ENCODE peak calls at places on chromosome 1, in seven cellular contexts. O is heart right ventricle; Z is CD8-positive, alpha-beta T cell; S is uterus; H is progenitor cell of endocrine pancreas; Y is tibial nerve; M is cardiac muscle cell. A is an unnamed sample.

GRCh38 chr1:233613252-233614172 is at the start of gene KCNK1:
- DNase-seq in H (peak), S (peak), M (peak), Z (no peak), Y (no peak), O (peak), A (no peak)

GRCh38 chr1:45409243-45409642 is 69.0 kb upstream of the MUTYH start:
- DNase-seq in O (no peak), H (no peak), Y (no peak), M (no peak), Z (no peak), S (no peak), A (no peak)

GRCh38 chr1:231779081-231779480 is 152.5 kb downstream of the DISC1 start:
- DNase-seq in S (no peak), Y (no peak), H (no peak), M (no peak), Z (no peak), O (no peak), A (no peak)

GRCh38 chr1:162023547-162024501 is at the start of gene OLFML2B:
- DNase-seq in H (peak), Z (peak), S (peak), Y (peak), M (peak), O (peak), A (no peak)

GRCh38 chr1:79041666-79042065 is 35.1 kb upstream of the ADGRL4 start:
- DNase-seq in M (no peak), Y (no peak), Z (no peak), H (no peak), S (no peak), O (no peak), A (no peak)

GRCh38 chr1:27015260-27015659 is 2.6 kb upstream of the TENT5B start:
- DNase-seq in Y (no peak), H (no peak), S (no peak), M (no peak), O (no peak), Z (no peak), A (no peak)

GRCh38 chr1:21884456-21885235 is 52.5 kb downstream of the HSPG2 start:
- DNase-seq in H (no peak), M (no peak), Z (no peak), S (no peak), O (no peak), Y (no peak), A (no peak)

GRCh38 chr1:19436716-19437476 is 48.4 kb downstream of the CAPZB start:
- DNase-seq in S (peak), Z (no peak), M (no peak), H (no peak), Y (peak), O (no peak), A (no peak)

GRCh38 chr1:227234998-227235405 is 83.3 kb downstream of the CDC42BPA start:
- DNase-seq in Y (no peak), H (no peak), S (no peak), M (peak), O (peak), Z (no peak), A (no peak)

GRCh38 chr1:19044975-19045831 is 88.7 kb upstream of the IFFO2 start:
- DNase-seq in Y (no peak), H (no peak), S (no peak), O (no peak), M (no peak), Z (no peak), A (peak)

GRCh38 chr1:14334336-14335176 is 263.9 kb upstream of the KAZN start:
- DNase-seq in H (no peak), M (no peak), Z (no peak), O (no peak), Y (no peak), S (no peak), A (no peak)

GRCh38 chr1:143691400-143691891 is 280.3 kb downstream of the FAM72C start:
- DNase-seq in Y (no peak), H (no peak), O (no peak), S (no peak), Z (no peak), M (no peak), A (no peak)

GRCh38 chr1:64677471-64677870 is 67.4 kb upstream of the RAVER2 start:
- DNase-seq in O (no peak), Y (no peak), M (no peak), S (no peak), H (no peak), Z (no peak), A (no peak)

GRCh38 chr1:56190975-56191768 is 388.2 kb downstream of the PLPP3 start:
- DNase-seq in Z (no peak), S (no peak), M (no peak), O (no peak), H (no peak), Y (no peak), A (no peak)

GRCh38 chr1:51284487-51284954 is 45.8 kb downstream of the TTC39A start:
- DNase-seq in S (no peak), H (no peak), Y (no peak), M (peak), Z (no peak), O (peak), A (no peak)

GRCh38 chr1:164366014-164366413 is 193.0 kb upstream of the PBX1 start:
- DNase-seq in Z (no peak), S (no peak), O (no peak), Y (no peak), H (no peak), M (no peak), A (no peak)

GRCh38 chr1:28213315-28213714 is 19.5 kb downstream of the DNAJC8 start:
- DNase-seq in O (no peak), M (no peak), S (no peak), Y (no peak), Z (no peak), H (no peak), A (no peak)

GRCh38 chr1:180098242-180098995 is 56.2 kb upstream of the QSOX1 start:
- DNase-seq in M (no peak), H (no peak), O (no peak), Z (no peak), S (no peak), Y (no peak), A (no peak)

GRCh38 chr1:37517569-37517968 is 3.0 kb upstream of the MEAF6 start:
- DNase-seq in O (no peak), Z (no peak), S (no peak), H (no peak), M (no peak), Y (no peak), A (no peak)

GRCh38 chr1:156589546-156589945 is 2.0 kb upstream of the NAXE start:
- DNase-seq in H (no peak), Y (no peak), M (no peak), S (no peak), Z (no peak), O (no peak), A (no peak)

GRCh38 chr1:197666769-197667285 is 108.5 kb downstream of the DENND1B start:
- DNase-seq in S (no peak), Z (no peak), M (no peak), H (no peak), Y (no peak), O (no peak), A (no peak)

GRCh38 chr1:92952714-92953113 is 8.5 kb downstream of the DIPK1A start:
- DNase-seq in O (no peak), Z (no peak), H (no peak), M (no peak), S (no peak), Y (no peak), A (no peak)

GRCh38 chr1:92948071-92948470 is 13.2 kb downstream of the DIPK1A start:
- DNase-seq in M (no peak), Z (no peak), O (no peak), H (no peak), Y (no peak), S (no peak), A (no peak)

GRCh38 chr1:92953491-92953890 is 7.8 kb downstream of the DIPK1A start:
- DNase-seq in Z (no peak), H (no peak), M (no peak), Y (no peak), O (no peak), S (no peak), A (no peak)

GRCh38 chr1:92949937-92950817 is 11.1 kb downstream of the DIPK1A start:
- DNase-seq in S (no peak), Y (no peak), Z (no peak), H (no peak), O (no peak), M (no peak), A (no peak)

GRCh38 chr1:92951141-92951582 is 10.1 kb downstream of the DIPK1A start:
- DNase-seq in M (no peak), Z (no peak), O (no peak), H (no peak), S (no peak), Y (no peak), A (no peak)
- TF ChIP-seq CTCF in M (no peak), Z (no peak), O (no peak), H (no peak), S (no peak), Y (no peak), A (no peak)

DNA sequence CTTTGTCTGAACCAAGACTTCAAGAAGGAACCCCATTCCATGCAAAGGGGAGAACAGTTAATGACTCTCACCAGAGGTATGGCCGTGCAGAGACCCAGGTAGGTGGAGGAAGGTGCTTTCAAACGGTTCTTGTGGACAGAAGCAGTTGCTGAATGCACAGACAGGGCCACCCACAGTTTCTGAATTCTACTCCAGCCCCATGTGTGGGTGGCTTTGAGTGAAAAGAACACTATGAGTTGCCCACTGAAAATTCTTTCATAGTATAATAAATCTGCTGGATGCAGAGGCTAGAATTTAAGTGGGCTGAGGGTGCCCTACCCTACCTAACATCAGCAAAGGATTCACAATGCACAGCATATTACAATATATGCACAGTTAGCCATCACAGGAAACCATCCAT is 7.2 kb upstream of the CCDC185 start:
- DNase-seq in H (no peak), O (no peak), S (no peak), Z (no peak), Y (no peak), M (no peak), A (no peak)
- TF ChIP-seq CTCF in H (no peak), O (no peak), S (no peak), Z (no peak), Y (no peak), M (no peak), A (no peak)

GRCh38 chr1:30039354-30040080 is 683.9 kb downstream of the MATN1 start:
- DNase-seq in M (no peak), Y (no peak), Z (no peak), O (no peak), S (no peak), H (no peak), A (no peak)
- TF ChIP-seq CTCF in M (no peak), Y (no peak), Z (no peak), O (no peak), S (no peak), H (no peak), A (no peak)

DNA sequence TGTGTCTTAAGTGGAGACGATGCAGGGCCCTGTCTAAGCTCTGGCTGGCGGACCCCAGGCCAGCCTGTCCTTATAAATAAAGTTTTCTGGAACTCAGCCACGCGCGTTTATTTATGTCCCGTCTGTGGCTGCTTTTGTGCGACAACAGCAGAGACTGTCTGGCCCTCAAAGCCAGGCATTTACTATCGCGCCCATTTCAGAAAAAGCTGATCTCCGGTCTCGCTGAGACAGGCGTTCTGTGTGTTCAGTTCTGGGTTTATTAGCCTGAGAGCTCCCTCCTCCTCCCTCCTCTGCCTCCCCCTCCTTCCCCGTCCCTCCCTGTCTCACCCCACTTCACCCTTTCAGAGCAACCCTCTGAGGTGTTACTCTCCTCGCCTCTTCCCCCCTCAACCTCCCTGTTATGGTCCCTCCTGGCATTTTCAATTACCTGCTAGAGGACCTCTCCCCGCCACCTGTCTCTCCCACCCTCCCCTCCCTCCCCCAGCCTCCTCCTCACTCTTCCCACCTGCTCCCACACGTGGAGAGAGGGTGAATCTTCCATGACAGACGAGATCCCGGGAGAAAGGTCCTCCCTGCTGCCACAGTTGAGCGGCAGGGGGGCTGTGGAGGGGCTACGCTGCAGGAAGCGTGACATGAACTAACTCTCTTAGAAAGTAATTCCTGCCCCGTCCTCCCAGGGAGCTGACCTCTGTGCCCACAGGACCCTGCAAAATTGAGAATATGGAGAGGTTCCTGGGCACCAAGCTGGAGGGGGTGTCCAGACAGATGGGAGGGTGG is 59.9 kb downstream of the SPSB1 start:
- DNase-seq in Z (no peak), S (no peak), M (peak), Y (no peak), O (no peak), H (no peak), A (no peak)
- TF ChIP-seq CTCF in Z (no peak), S (no peak), M (no peak), Y (no peak), O (no peak), H (peak), A (peak)

DNA sequence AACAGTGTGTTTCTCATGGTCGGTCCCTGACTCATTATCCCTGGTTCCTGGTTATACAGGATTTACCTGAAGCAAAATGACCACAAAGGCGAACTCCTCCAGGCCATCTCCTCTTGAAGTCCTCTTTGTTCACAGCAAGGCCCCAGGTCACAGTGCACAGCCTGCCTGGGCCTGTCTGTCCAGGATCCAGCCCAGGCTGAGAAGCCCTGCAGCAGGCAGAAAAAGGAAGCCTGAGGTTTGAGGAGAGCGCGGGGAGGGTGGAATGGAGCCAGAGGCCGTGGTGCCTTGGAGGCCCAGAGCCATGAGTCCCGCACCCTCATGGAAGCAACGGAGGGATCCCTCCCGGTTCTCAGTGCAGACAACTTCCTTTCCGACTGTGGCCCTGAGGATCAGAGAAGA is 136.8 kb upstream of the IRF2BP2 start:
- DNase-seq in S (no peak), M (no peak), H (no peak), Y (no peak), O (no peak), Z (no peak), A (no peak)
- TF ChIP-seq CTCF in S (no peak), M (no peak), H (no peak), Y (no peak), O (no peak), Z (no peak), A (no peak)

A was measured in chondrocyte.